ENCODE peak calls at places on chromosomes 11 and 22, in six cellular contexts. Q is GM23338, D is PC-3, R is astrocyte, N is fibroblast of lung, C is IMR-90. Z is an unnamed sample.
A peak's percentile ranks its signal among the peaks of the same experiment; 100 is the strongest.

GRCh38 chr22:44063462-44064371 is 39.6 kb downstream of the PARVB start:
- DNase-seq in C (no peak), R (no peak), D (no peak), N (no peak), Q (no peak), Z (no peak)

GRCh38 chr11:9066432-9066925 is 24.9 kb downstream of the SCUBE2 start:
- DNase-seq in Q (peak; percentile 32), C (no peak), N (no peak), R (no peak), D (no peak), Z (no peak)

GRCh38 chr11:5507586-5508305 is 2.0 kb downstream of the UBQLN3 start:
- DNase-seq in Q (no peak), N (no peak), D (no peak), R (no peak), C (no peak), Z (no peak)

GRCh38 chr11:8097926-8098325 is 16.9 kb downstream of the TUB start:
- DNase-seq in C (no peak), R (no peak), D (no peak), Q (no peak), N (no peak), Z (no peak)

GRCh38 chr11:10398525-10398924 is 56.5 kb upstream of the AMPD3 start:
- DNase-seq in N (no peak), R (no peak), Q (no peak), D (no peak), C (no peak), Z (no peak)

GRCh38 chr11:77407613-77408012 is 66.3 kb downstream of the PAK1 start:
- DNase-seq in Q (peak; percentile 21), R (peak; percentile 86), C (peak; percentile 92), D (peak; percentile 99), N (peak; percentile 90), Z (no peak)

GRCh38 chr11:130553306-130553705 is 104.9 kb downstream of the ADAMTS15 start:
- DNase-seq in D (no peak), C (peak; percentile 39), N (peak; percentile 69), R (peak; percentile 66), Q (no peak), Z (no peak)

GRCh38 chr11:123654566-123655081 is at the start of gene SCN3B:
- DNase-seq in D (peak; percentile 74), N (peak; percentile 81), C (peak; percentile 61), R (peak; percentile 74), Q (peak; percentile 90), Z (peak; percentile 72)

GRCh38 chr11:62981743-62982142 is 3.0 kb downstream of the SLC22A6 start:
- DNase-seq in N (no peak), Q (peak; percentile 52), R (no peak), C (no peak), D (no peak), Z (no peak)

GRCh38 chr11:124839051-124839971 is 25.9 kb upstream of the ROBO3 start:
- DNase-seq in Q (peak; percentile 59), N (no peak), R (no peak), D (no peak), C (no peak), Z (no peak)

GRCh38 chr11:102399189-102399588 is 52.2 kb downstream of the BIRC2 start:
- DNase-seq in R (no peak), D (no peak), Q (no peak), C (no peak), N (no peak), Z (no peak)

GRCh38 chr11:113387605-113388211 is at the start of gene ANKK1:
- DNase-seq in C (no peak), R (no peak), D (no peak), Q (peak; percentile 84), N (no peak), Z (peak; percentile 29)

GRCh38 chr11:23425379-23425778 is 565.1 kb upstream of the CCDC179 start:
- DNase-seq in N (no peak), D (no peak), Q (no peak), C (peak; percentile 12), R (no peak), Z (no peak)

GRCh38 chr11:85307381-85307780 is 319.8 kb downstream of the DLG2 start:
- DNase-seq in R (peak; percentile 41), C (no peak), D (peak; percentile 59), Q (no peak), N (peak; percentile 51), Z (no peak)

GRCh38 chr22:20552913-20553401 is 45.5 kb downstream of the MED15 start:
- DNase-seq in Q (no peak), D (no peak), N (no peak), C (peak; percentile 83), R (no peak), Z (no peak)

GRCh38 chr22:26763633-26764295 is 106.4 kb downstream of the MIAT start:
- DNase-seq in Q (no peak), R (peak; percentile 38), D (peak; percentile 56), C (peak; percentile 45), N (peak; percentile 59), Z (no peak)

GRCh38 chr11:77166021-77166420 is 38.0 kb downstream of the MYO7A start:
- DNase-seq in C (no peak), Q (no peak), D (no peak), N (no peak), R (no peak), Z (no peak)

GRCh38 chr11:45026835-45027234 is 76.2 kb upstream of the TP53I11 start:
- DNase-seq in N (no peak), Q (no peak), R (no peak), D (no peak), C (no peak), Z (no peak)

GRCh38 chr11:6258571-6258998 is 1.1 kb upstream of the CCKBR start:
- DNase-seq in R (no peak), C (no peak), D (no peak), Q (peak; percentile 71), N (peak; percentile 9), Z (peak; percentile 29)

GRCh38 chr11:111918390-111919256 is at the start of gene C11orf52:
- DNase-seq in C (peak; percentile 57), R (no peak), Q (peak; percentile 97), D (peak; percentile 97), N (peak; percentile 37), Z (no peak)

GRCh38 chr11:100810146-100810545 is 123.1 kb downstream of the ARHGAP42 start:
- DNase-seq in R (peak; percentile 92), Q (no peak), D (peak; percentile 76), N (peak; percentile 93), C (peak; percentile 61), Z (no peak)

GRCh38 chr22:23503142-23503541 is 76.9 kb downstream of the IGLL1 start:
- DNase-seq in N (no peak), D (no peak), C (no peak), Q (no peak), R (no peak), Z (no peak)

GRCh38 chr22:31650391-31650790 is 11.6 kb downstream of the PISD start:
- DNase-seq in C (peak; percentile 89), R (peak; percentile 78), N (peak; percentile 85), D (no peak), Q (peak; percentile 23), Z (no peak)

GRCh38 chr11:110522456-110522855 is 92.7 kb downstream of the FDX1 start:
- DNase-seq in N (peak; percentile 14), R (no peak), D (no peak), C (no peak), Q (no peak), Z (no peak)

GRCh38 chr11:75270896-75271415 is 30.4 kb downstream of the TPBGL start:
- DNase-seq in C (peak; percentile 27), R (no peak), N (no peak), D (peak; percentile 63), Q (peak; percentile 54), Z (no peak)

GRCh38 chr11:65968600-65969482 is 7.3 kb downstream of the SART1 start:
- DNase-seq in R (no peak), C (no peak), N (no peak), D (peak; percentile 21), Q (no peak), Z (no peak)

GRCh38 chr22:25388415-25388814 is 169.0 kb downstream of the CRYBB2 start:
- DNase-seq in D (no peak), Q (no peak), C (no peak), R (no peak), N (no peak), Z (no peak)

GRCh38 chr11:65121447-65121864 is 478 bp downstream of the FAU start:
- DNase-seq in R (no peak), N (no peak), Q (peak; percentile 35), C (no peak), D (no peak), Z (no peak)

GRCh38 chr22:48883211-48883960 is 944.3 kb downstream of the BRD1 start:
- DNase-seq in R (no peak), N (no peak), D (no peak), Q (no peak), C (no peak), Z (no peak)

GRCh38 chr11:34405079-34405858 is 33.5 kb upstream of the CAT start:
- DNase-seq in R (peak; percentile 45), D (no peak), Q (no peak), N (peak; percentile 53), C (no peak), Z (no peak)

GRCh38 chr11:35539781-35540281 is 14.4 kb upstream of the PAMR1 start:
- DNase-seq in Q (no peak), C (peak; percentile 86), R (peak; percentile 66), N (peak; percentile 70), D (peak; percentile 23), Z (no peak)

GRCh38 chr11:133064152-133064877 is 468.0 kb downstream of the OPCML start:
- DNase-seq in C (peak; percentile 48), D (no peak), Q (peak; percentile 94), R (peak; percentile 75), N (peak; percentile 84), Z (peak; percentile 68)
- H2AFZ ChIP-seq in C (peak overlapping the region; percentile 85), D (no peak overlapping the region), Q (peak overlapping the region; percentile 97), R (peak overlapping the region; percentile 96), N (peak overlapping the region; percentile 90), Z (peak overlapping the region; percentile 91)

GRCh38 chr11:107697291-107697690 is 14.6 kb downstream of the SLN start:
- DNase-seq in N (no peak), D (no peak), Q (no peak), C (no peak), R (no peak), Z (no peak)
- H2AFZ ChIP-seq in N (no peak overlapping the region), D (no peak overlapping the region), Q (no peak overlapping the region), C (no peak overlapping the region), R (no peak overlapping the region), Z (no peak overlapping the region)

GRCh38 chr22:45304971-45305370 is 4.8 kb upstream of the FAM118A start:
- DNase-seq in C (no peak), Q (no peak), D (no peak), R (no peak), N (peak; percentile 21), Z (no peak)

GRCh38 chr22:45308624-45309421 is 911 bp upstream of the FAM118A start:
- DNase-seq in Q (peak; percentile 37), D (no peak), N (no peak), R (no peak), C (no peak), Z (no peak)

GRCh38 chr22:45305456-45306065 is 4.2 kb upstream of the FAM118A start:
- DNase-seq in R (no peak), N (no peak), D (no peak), C (no peak), Q (no peak), Z (no peak)

GRCh38 chr22:45302751-45303150 is 7.0 kb upstream of the FAM118A start:
- DNase-seq in D (peak; percentile 56), N (no peak), Q (no peak), C (no peak), R (no peak), Z (no peak)

GRCh38 chr22:45306139-45306538 is 3.6 kb upstream of the FAM118A start:
- DNase-seq in N (no peak), R (no peak), D (no peak), Q (no peak), C (no peak), Z (no peak)
- H2AFZ ChIP-seq in N (no peak overlapping the region), R (no peak overlapping the region), D (no peak overlapping the region), Q (no peak overlapping the region), C (no peak overlapping the region), Z (no peak overlapping the region)

GRCh38 chr11:26839911-26840705 is 118.2 kb upstream of the SLC5A12 start:
- DNase-seq in D (no peak), C (no peak), N (peak; percentile 25), Q (no peak), R (peak; percentile 9), Z (no peak)
- H2AFZ ChIP-seq in D (no peak overlapping the region), C (no peak overlapping the region), N (no peak overlapping the region), Q (no peak overlapping the region), R (no peak overlapping the region), Z (no peak overlapping the region)

Z was measured in neuronal stem cell.